ENCODE peak calls at places on chromosomes 13 and 19, in ten cellular contexts. U is Peyer's patch, N is cardiac muscle cell, X is osteoblast, C is IMR-90, Z is body of pancreas, K is left ventricle myocardium inferior, L is uterus, V is K562, A is astrocyte. D is an unnamed sample. For H3K4me1 and H3K27me3, the result is how much of the 10 kb centered on the place peaks cover.

GRCh38 chr13:110712849-110713641 is 455 bp upstream of the ING1 start:
- DNase-seq in U (peak), N (peak), X (peak), C (peak), Z (peak), K (peak), L (peak), V (peak), A (peak), D (peak)

GRCh38 chr13:23679214-23679613 is 109.0 kb downstream of the TNFRSF19 start:
- DNase-seq in U (no peak), N (peak), X (peak), C (peak), Z (peak), K (no peak), L (no peak), V (no peak), A (peak), D (no peak)

GRCh38 chr19:56538761-56539263 is at the start of gene ZFP28:
- DNase-seq in U (peak), N (no peak), X (peak), C (no peak), Z (no peak), K (peak), L (peak), V (no peak), A (no peak), D (no peak)

GRCh38 chr13:109939105-109939504 is 152.7 kb upstream of the IRS2 start:
- DNase-seq in U (no peak), N (no peak), X (no peak), C (no peak), Z (no peak), K (no peak), L (no peak), V (no peak), A (no peak), D (no peak)

GRCh38 chr13:33697936-33698335 is 120.0 kb upstream of the RFC3 start:
- DNase-seq in U (no peak), N (no peak), X (no peak), C (no peak), Z (no peak), K (no peak), L (no peak), V (no peak), A (no peak), D (no peak)

GRCh38 chr13:99979453-99980200 is 2.0 kb upstream of the ZIC2 start:
- DNase-seq in U (no peak), N (no peak), X (peak), C (no peak), Z (no peak), K (no peak), L (no peak), V (peak), A (no peak), D (peak)

GRCh38 chr13:21672811-21673591 is 2.1 kb downstream of the FGF9 start:
- DNase-seq in U (no peak), N (no peak), X (peak), C (no peak), Z (peak), K (no peak), L (no peak), V (no peak), A (no peak), D (no peak)

GRCh38 chr19:7928741-7929701 is 3.1 kb upstream of the CTXN1 start:
- DNase-seq in U (peak), N (peak), X (peak), C (peak), Z (peak), K (no peak), L (peak), V (peak), A (peak), D (peak)

GRCh38 chr19:14347999-14348889 is 33.0 kb upstream of the ADGRE5 start:
- DNase-seq in U (peak), N (peak), X (peak), C (no peak), Z (peak), K (peak), L (peak), V (peak), A (no peak), D (peak)

GRCh38 chr19:38684078-38684861 is 36.8 kb downstream of the ACTN4 start:
- DNase-seq in U (no peak), N (peak), X (peak), C (peak), Z (no peak), K (peak), L (peak), V (peak), A (peak), D (no peak)

GRCh38 chr13:51856027-51856736 is 5.6 kb upstream of the CCDC70 start:
- DNase-seq in U (no peak), N (no peak), X (no peak), C (no peak), Z (no peak), K (no peak), L (no peak), V (no peak), A (no peak), D (no peak)

GRCh38 chr13:25440081-25440480 is 68.3 kb downstream of the ATP8A2 start:
- DNase-seq in U (no peak), N (no peak), X (no peak), C (no peak), Z (no peak), K (no peak), L (no peak), V (no peak), A (no peak), D (no peak)

GRCh38 chr13:80979035-80979641 is 638.2 kb upstream of the SPRY2 start:
- DNase-seq in U (no peak), N (peak), X (peak), C (peak), Z (peak), K (no peak), L (no peak), V (peak), A (peak), D (no peak)

GRCh38 chr13:111114362-111115050 is 604 bp upstream of the ARHGEF7 start:
- DNase-seq in U (no peak), N (peak), X (no peak), C (peak), Z (peak), K (peak), L (peak), V (no peak), A (peak), D (peak)

GRCh38 chr19:42172261-42172660 is 40.0 kb upstream of the POU2F2 start:
- DNase-seq in U (no peak), N (no peak), X (no peak), C (no peak), Z (no peak), K (no peak), L (no peak), V (no peak), A (no peak), D (no peak)

GRCh38 chr13:110331362-110331761 is 24.3 kb downstream of the COL4A2 start:
- DNase-seq in U (no peak), N (peak), X (peak), C (peak), Z (no peak), K (no peak), L (no peak), V (no peak), A (peak), D (no peak)

GRCh38 chr19:14463747-14464146 is 11.4 kb downstream of the PTGER1 start:
- DNase-seq in U (no peak), N (no peak), X (peak), C (no peak), Z (no peak), K (no peak), L (no peak), V (no peak), A (no peak), D (no peak)

GRCh38 chr13:99907627-99908026 is 63.9 kb downstream of the ZIC5 start:
- DNase-seq in U (no peak), N (no peak), X (no peak), C (no peak), Z (no peak), K (no peak), L (no peak), V (no peak), A (no peak), D (no peak)

GRCh38 chr13:95659500-95659899 is 15.0 kb upstream of the DZIP1 start:
- DNase-seq in U (no peak), N (no peak), X (no peak), C (no peak), Z (no peak), K (no peak), L (no peak), V (no peak), A (no peak), D (no peak)

GRCh38 chr13:103102482-103102881 is 36.3 kb upstream of the SLC10A2 start:
- DNase-seq in U (no peak), N (no peak), X (no peak), C (no peak), Z (no peak), K (no peak), L (no peak), V (no peak), A (no peak), D (no peak)

GRCh38 chr19:44626067-44626624 is 12.8 kb downstream of the IGSF23 start:
- DNase-seq in U (no peak), N (peak), X (peak), C (peak), Z (peak), K (no peak), L (no peak), V (no peak), A (peak), D (no peak)

GRCh38 chr19:6228523-6229215 is 51.1 kb downstream of the MLLT1 start:
- DNase-seq in U (no peak), N (no peak), X (peak), C (no peak), Z (no peak), K (no peak), L (peak), V (no peak), A (peak), D (no peak)

GRCh38 chr13:83221256-83221655 is 661.0 kb downstream of the SLITRK1 start:
- DNase-seq in U (no peak), N (peak), X (no peak), C (no peak), Z (no peak), K (no peak), L (no peak), V (no peak), A (no peak), D (no peak)

GRCh38 chr19:7842661-7843294 is 12.8 kb downstream of the EVI5L start:
- DNase-seq in U (no peak), N (no peak), X (no peak), C (no peak), Z (no peak), K (no peak), L (no peak), V (no peak), A (no peak), D (no peak)

GRCh38 chr19:2064788-2065524 is 13.9 kb upstream of the MKNK2 start:
- DNase-seq in U (no peak), N (no peak), X (peak), C (no peak), Z (peak), K (peak), L (no peak), V (no peak), A (no peak), D (no peak)

GRCh38 chr13:110453767-110454166 is 107.8 kb downstream of the RAB20 start:
- DNase-seq in U (no peak), N (no peak), X (no peak), C (no peak), Z (no peak), K (no peak), L (no peak), V (no peak), A (no peak), D (no peak)

GRCh38 chr19:20503536-20503935 is 62.0 kb downstream of the ZNF737 start:
- DNase-seq in U (no peak), N (peak), X (no peak), C (peak), Z (peak), K (no peak), L (no peak), V (no peak), A (peak), D (no peak)

GRCh38 chr13:99425485-99426341 is 75.6 kb upstream of the TM9SF2 start:
- DNase-seq in U (peak), N (no peak), X (no peak), C (no peak), Z (no peak), K (peak), L (no peak), V (no peak), A (no peak), D (peak)

GRCh38 chr13:45807520-45808099 is 43.9 kb downstream of the SIAH3 start:
- DNase-seq in U (no peak), N (peak), X (no peak), C (peak), Z (peak), K (no peak), L (no peak), V (peak), A (peak), D (peak)

GRCh38 chr13:66171821-66172220 is 1058.3 kb downstream of the PCDH9 start:
- DNase-seq in U (no peak), N (no peak), X (no peak), C (no peak), Z (no peak), K (no peak), L (no peak), V (no peak), A (no peak), D (no peak)

GRCh38 chr19:43562698-43563241 is 12.6 kb downstream of the XRCC1 start:
- DNase-seq in U (peak), N (peak), X (peak), C (peak), Z (peak), K (peak), L (peak), V (no peak), A (peak), D (peak)

GRCh38 chr19:51020988-51021651 is 1.6 kb upstream of the KLK10 start:
- DNase-seq in U (no peak), N (peak), X (peak), C (peak), Z (peak), K (no peak), L (no peak), V (peak), A (peak), D (no peak)

GRCh38 chr13:99926014-99926731 is 45.4 kb downstream of the ZIC5 start:
- DNase-seq in U (no peak), N (no peak), X (peak), C (peak), Z (peak), K (no peak), L (no peak), V (no peak), A (peak), D (no peak)

GRCh38 chr13:63700366-63700765 is 2284.7 kb upstream of the PCDH20 start:
- DNase-seq in U (no peak), N (no peak), X (no peak), C (no peak), Z (no peak), K (no peak), L (no peak), V (no peak), A (no peak), D (no peak)
- H3K4me1 ChIP-seq in U (under half), N (under half), X (under half), C (under half), Z (under half), K (under half), L (under half), V (under half), A (under half), D (under half)

GRCh38 chr13:50124536-50125305 is 109.5 kb downstream of the KCNRG start:
- DNase-seq in U (peak), N (peak), X (peak), C (peak), Z (peak), K (peak), L (peak), V (peak), A (peak), D (peak)
- H3K27me3 ChIP-seq in U (under half), N (half or more), X (under half), C (under half), Z (under half), K (under half), L (under half), V (under half), A (under half), D (under half)

GRCh38 chr19:5026706-5027273 is 57.9 kb downstream of the KDM4B start:
- DNase-seq in U (no peak), N (peak), X (peak), C (no peak), Z (no peak), K (no peak), L (no peak), V (no peak), A (no peak), D (no peak)
- TF ChIP-seq CTCF in U (no peak), N (no peak), X (peak), C (peak), Z (no peak), K (no peak), L (peak), V (no peak), A (no peak), D (no peak)

DNA sequence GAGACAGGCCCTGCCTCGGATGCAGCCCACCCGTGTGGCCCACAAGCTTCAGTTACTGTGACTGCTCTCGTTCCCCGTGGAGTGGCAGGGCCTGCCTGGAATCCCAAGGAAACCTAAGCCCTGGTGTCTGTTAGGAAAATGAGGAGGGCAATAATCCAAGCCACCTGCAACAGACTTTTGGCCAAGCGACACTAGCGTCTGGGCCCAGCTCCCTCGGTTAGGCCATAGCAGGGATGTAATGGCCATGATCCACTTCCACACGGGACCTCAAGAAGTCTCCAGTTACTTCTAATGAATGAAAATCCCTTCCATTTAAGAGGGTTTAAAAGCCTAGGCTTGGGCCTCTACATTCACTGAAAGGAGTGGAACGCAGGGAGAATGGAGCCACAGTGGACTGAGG is 8.9 kb downstream of the ZC3H4 start:
- DNase-seq in U (no peak), N (no peak), X (no peak), C (no peak), Z (no peak), K (no peak), L (no peak), V (no peak), A (no peak), D (no peak)
- H3K4me1 ChIP-seq in U (under half), N (under half), X (under half), C (under half), Z (under half), K (half or more), L (under half), V (half or more), A (under half), D (under half)

GRCh38 chr13:20148501-20149183 is 12.2 kb downstream of the GJA3 start:
- DNase-seq in U (no peak), N (no peak), X (no peak), C (no peak), Z (no peak), K (no peak), L (no peak), V (no peak), A (no peak), D (no peak)
- H3K27me3 ChIP-seq in U (under half), N (under half), X (half or more), C (under half), Z (under half), K (half or more), L (under half), V (under half), A (under half), D (under half)

GRCh38 chr19:18484992-18485391 is 36.9 kb downstream of the ELL start:
- DNase-seq in U (no peak), N (no peak), X (peak), C (no peak), Z (no peak), K (no peak), L (no peak), V (peak), A (no peak), D (no peak)
- TF ChIP-seq CTCF in U (no peak), N (no peak), X (no peak), C (no peak), Z (no peak), K (no peak), L (no peak), V (peak), A (no peak), D (no peak)

GRCh38 chr13:26619321-26619720 is 61.8 kb downstream of the WASF3 start:
- DNase-seq in U (no peak), N (peak), X (peak), C (peak), Z (no peak), K (no peak), L (no peak), V (no peak), A (peak), D (no peak)
- H3K4me1 ChIP-seq in U (under half), N (under half), X (under half), C (under half), Z (under half), K (under half), L (under half), V (under half), A (under half), D (under half)

GRCh38 chr19:30171795-30172642 is 200.2 kb upstream of the ZNF536 start:
- DNase-seq in U (no peak), N (no peak), X (no peak), C (no peak), Z (no peak), K (no peak), L (no peak), V (no peak), A (no peak), D (no peak)

GRCh38 chr19:30169196-30169900 is 202.8 kb upstream of the ZNF536 start:
- DNase-seq in U (no peak), N (no peak), X (no peak), C (no peak), Z (no peak), K (no peak), L (no peak), V (no peak), A (no peak), D (no peak)

GRCh38 chr19:30171138-30171635 is 201.0 kb upstream of the ZNF536 start:
- DNase-seq in U (no peak), N (no peak), X (no peak), C (no peak), Z (no peak), K (no peak), L (no peak), V (no peak), A (no peak), D (no peak)

GRCh38 chr19:30170081-30170480 is 202.1 kb upstream of the ZNF536 start:
- DNase-seq in U (no peak), N (no peak), X (no peak), C (no peak), Z (no peak), K (no peak), L (no peak), V (no peak), A (no peak), D (no peak)

GRCh38 chr19:30170495-30171137 is 201.6 kb upstream of the ZNF536 start:
- DNase-seq in U (no peak), N (no peak), X (no peak), C (no peak), Z (no peak), K (no peak), L (no peak), V (no peak), A (no peak), D (no peak)
- H3K27me3 ChIP-seq in U (under half), N (under half), X (under half), C (under half), Z (under half), K (under half), L (under half), V (under half), A (under half), D (under half)

GRCh38 chr13:48975101-48975925 is at the start of gene FNDC3A:
- DNase-seq in U (peak), N (peak), X (peak), C (peak), Z (peak), K (peak), L (peak), V (peak), A (peak), D (peak)

GRCh38 chr13:48975926-48976676 is 389 bp downstream of the FNDC3A start:
- DNase-seq in U (peak), N (peak), X (peak), C (peak), Z (peak), K (peak), L (peak), V (peak), A (peak), D (peak)

GRCh38 chr13:48977973-48978372 is 2.3 kb downstream of the FNDC3A start:
- DNase-seq in U (no peak), N (no peak), X (peak), C (peak), Z (no peak), K (no peak), L (no peak), V (no peak), A (peak), D (no peak)

GRCh38 chr13:48978942-48979601 is 3.4 kb downstream of the FNDC3A start:
- DNase-seq in U (no peak), N (peak), X (no peak), C (no peak), Z (no peak), K (no peak), L (no peak), V (no peak), A (no peak), D (no peak)

DNA sequence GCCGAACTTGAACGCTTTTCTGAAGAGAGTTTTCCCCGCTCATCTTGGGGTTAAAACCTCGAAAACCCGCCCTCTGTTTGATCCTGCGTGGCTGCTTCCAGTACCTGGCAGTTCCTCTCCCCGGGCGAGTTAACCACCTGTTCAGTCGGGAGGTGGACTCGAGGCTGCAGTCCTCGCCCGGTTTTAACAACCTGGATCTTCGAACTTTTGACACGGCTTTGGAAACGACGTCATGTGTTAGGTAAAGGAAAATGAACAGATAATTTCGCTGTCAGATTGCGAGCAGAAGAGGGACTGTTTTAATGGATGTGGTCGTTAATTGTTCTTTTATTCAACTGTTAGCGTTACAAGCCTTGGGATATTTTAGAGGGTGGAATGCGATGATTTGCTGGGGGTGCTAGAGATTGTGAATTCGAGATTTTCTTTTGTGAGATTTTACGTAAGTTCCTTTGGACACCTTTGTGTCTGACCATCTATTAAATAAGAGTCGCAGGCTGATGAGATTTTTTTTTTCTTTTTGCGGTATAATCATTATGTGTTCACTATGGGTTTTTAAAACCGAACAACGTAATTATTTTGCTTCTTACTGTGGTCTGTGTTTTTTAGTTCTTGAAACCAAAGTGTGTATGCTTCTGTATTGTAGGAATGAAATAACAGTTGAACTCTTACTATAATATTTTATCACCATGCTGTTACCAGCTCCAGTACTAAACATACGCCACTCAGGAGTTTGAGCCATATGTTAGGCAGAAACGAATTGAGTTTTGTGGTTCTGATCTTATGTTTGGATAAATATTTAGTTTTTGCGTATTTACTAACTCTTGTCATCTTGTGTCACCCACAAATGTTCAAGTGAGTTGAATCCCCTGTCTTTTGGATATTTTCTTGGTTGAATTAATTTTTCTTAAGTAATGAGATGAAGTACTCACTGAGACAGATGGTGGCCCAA is 1.2 kb downstream of the FNDC3A start:
- DNase-seq in U (peak), N (no peak), X (peak), C (no peak), Z (no peak), K (no peak), L (no peak), V (no peak), A (peak), D (no peak)
- TF ChIP-seq CTCF in U (no peak), N (no peak), X (no peak), C (no peak), Z (no peak), K (no peak), L (no peak), V (no peak), A (no peak), D (no peak)